ENCODE peak calls at places on chromosomes 7 and 10, in nine cellular contexts. D, P, F, R, L, O, T, E and M are unnamed samples.
A peak's percentile ranks its signal among the peaks of the same experiment; 100 is the strongest.

GRCh38 chr10:45463244-45464116 is 89.5 kb downstream of the ALOX5 start:
- DNase-seq in F (no peak), L (no peak), D (no peak), O (no peak), P (no peak), T (no peak), E (no peak), R (no peak), M (no peak)

GRCh38 chr10:74179124-74179710 is 28.2 kb downstream of the ADK start:
- DNase-seq in T (no peak), R (peak; percentile 9), D (no peak), O (no peak), P (no peak), F (no peak), L (no peak), E (no peak), M (no peak)

GRCh38 chr7:32259917-32260596 is 189.8 kb upstream of the PDE1C start:
- DNase-seq in P (no peak), O (no peak), E (no peak), L (no peak), F (no peak), R (no peak), T (no peak), D (no peak), M (peak; percentile 12)

GRCh38 chr10:50739618-50740350 is at the start of gene ASAH2B:
- DNase-seq in E (peak; percentile 73), O (peak; percentile 67), P (peak; percentile 54), F (no peak), R (peak; percentile 73), T (peak; percentile 6), L (peak; percentile 57), D (peak; percentile 63), M (peak; percentile 40)

GRCh38 chr10:103917326-103918052 is 495 bp downstream of the STN1 start:
- DNase-seq in O (no peak), R (no peak), P (no peak), E (no peak), T (no peak), D (no peak), L (no peak), F (peak; percentile 56), M (no peak)

GRCh38 chr7:158351481-158351880 is 236.1 kb downstream of the PTPRN2 start:
- DNase-seq in L (no peak), E (no peak), R (no peak), P (no peak), T (no peak), O (no peak), F (no peak), D (no peak), M (no peak)

GRCh38 chr7:153399554-153399940 is 640.0 kb downstream of the ACTR3B start:
- DNase-seq in P (no peak), L (no peak), O (no peak), D (no peak), T (peak; percentile 40), E (no peak), R (no peak), F (no peak), M (no peak)

GRCh38 chr10:37436361-37436760 is 311.0 kb downstream of the ANKRD30A start:
- DNase-seq in P (no peak), L (no peak), E (no peak), O (no peak), T (no peak), D (no peak), R (no peak), F (no peak), M (no peak)

GRCh38 chr10:74753295-74754211 is 72.8 kb upstream of the KAT6B start:
- DNase-seq in L (no peak), E (no peak), F (no peak), O (no peak), D (no peak), P (no peak), T (no peak), R (no peak), M (no peak)

GRCh38 chr7:154914580-154915380 is 88.1 kb downstream of the PAXIP1 start:
- DNase-seq in E (no peak), O (no peak), T (no peak), L (no peak), D (no peak), P (no peak), F (no peak), R (no peak), M (no peak)

GRCh38 chr10:3467052-3467906 is 294.7 kb upstream of the PITRM1 start:
- DNase-seq in E (no peak), P (peak; percentile 95), T (no peak), O (no peak), F (no peak), D (no peak), L (no peak), R (no peak), M (no peak)

GRCh38 chr10:125634606-125635005 is 48.4 kb downstream of the TEX36 start:
- DNase-seq in T (no peak), E (no peak), D (no peak), F (no peak), L (no peak), R (no peak), O (no peak), P (no peak), M (no peak)

GRCh38 chr10:69653561-69653960 is 23.5 kb downstream of the FAM241B start:
- DNase-seq in E (no peak), L (no peak), T (no peak), D (no peak), R (no peak), P (no peak), F (no peak), O (no peak), M (no peak)

GRCh38 chr7:2209146-2209960 is 23.4 kb downstream of the MAD1L1 start:
- DNase-seq in E (peak; percentile 20), R (peak; percentile 52), O (peak; percentile 22), F (peak; percentile 42), L (no peak), T (no peak), P (peak; percentile 8), D (peak; percentile 29), M (peak; percentile 72)

GRCh38 chr7:122212754-122213153 is 68.7 kb upstream of the AASS start:
- DNase-seq in L (no peak), P (no peak), O (no peak), D (no peak), T (no peak), R (no peak), F (no peak), E (no peak), M (no peak)

GRCh38 chr7:98372993-98373392 is 27.9 kb downstream of the BAIAP2L1 start:
- DNase-seq in P (no peak), F (no peak), T (no peak), O (no peak), D (no peak), E (no peak), L (no peak), R (no peak), M (peak; percentile 77)

GRCh38 chr7:54141565-54141964 is 400.6 kb upstream of the VSTM2A start:
- DNase-seq in O (no peak), T (no peak), F (no peak), R (no peak), P (no peak), L (no peak), D (no peak), E (no peak), M (no peak)

GRCh38 chr10:110013615-110014293 is 6.0 kb downstream of the ADD3 start:
- DNase-seq in L (no peak), O (no peak), D (no peak), T (no peak), R (no peak), E (peak; percentile 39), F (no peak), P (no peak), M (no peak)

GRCh38 chr7:124387056-124387455 is 354.2 kb upstream of the TMEM229A start:
- DNase-seq in T (no peak), F (no peak), P (no peak), L (no peak), D (no peak), O (no peak), E (no peak), R (no peak), M (no peak)

GRCh38 chr10:23111679-23112286 is 16.4 kb downstream of the MSRB2 start:
- DNase-seq in D (no peak), F (no peak), P (no peak), E (no peak), L (no peak), T (no peak), R (no peak), O (no peak), M (no peak)

GRCh38 chr7:98831641-98832221 is 38.1 kb downstream of the TMEM130 start:
- DNase-seq in L (no peak), E (no peak), R (peak; percentile 44), T (no peak), P (no peak), D (peak; percentile 18), O (peak; percentile 24), F (no peak), M (no peak)

GRCh38 chr7:70259497-70259896 is 661.2 kb downstream of the AUTS2 start:
- DNase-seq in P (no peak), R (no peak), L (no peak), D (no peak), F (no peak), O (no peak), E (no peak), T (no peak), M (no peak)

GRCh38 chr10:124245806-124246440 is 152.5 kb upstream of the CHST15 start:
- DNase-seq in D (no peak), T (no peak), F (no peak), P (no peak), R (no peak), L (no peak), O (no peak), E (no peak), M (no peak)

GRCh38 chr10:63711866-63712716 is 190.9 kb downstream of the REEP3 start:
- DNase-seq in L (no peak), D (no peak), R (peak; percentile 31), F (no peak), O (no peak), P (peak; percentile 90), T (no peak), E (no peak), M (peak; percentile 53)